ENCODE peak calls at places on chromosomes 13 and 19, in six cellular contexts. One of them, this sample, is unnamed.

GRCh38 chr13:114015608-114016295 is 41.9 kb upstream of the C13orf46 start:
- DNase-seq in naive thymus-derived CD8-positive, alpha-beta T cell: no peak
- DNase-seq in H9: no peak
- DNase-seq in AG10803: no peak
- DNase-seq in MCF 10A: peak
- DNase-seq in fibroblast of pulmonary artery: no peak
- DNase-seq in this sample: peak

GRCh38 chr13:112992931-112993700 is 24.1 kb downstream of the MCF2L start:
- DNase-seq in naive thymus-derived CD8-positive, alpha-beta T cell: no peak
- DNase-seq in H9: no peak
- DNase-seq in AG10803: no peak
- DNase-seq in MCF 10A: no peak
- DNase-seq in fibroblast of pulmonary artery: no peak
- DNase-seq in this sample: no peak

GRCh38 chr19:18975011-18975410 is 34.0 kb upstream of the HOMER3 start:
- DNase-seq in naive thymus-derived CD8-positive, alpha-beta T cell: no peak
- DNase-seq in H9: no peak
- DNase-seq in AG10803: no peak
- DNase-seq in MCF 10A: no peak
- DNase-seq in fibroblast of pulmonary artery: no peak
- DNase-seq in this sample: peak

GRCh38 chr19:38070573-38070972 is 153.4 kb downstream of the DPF1 start:
- DNase-seq in naive thymus-derived CD8-positive, alpha-beta T cell: no peak
- DNase-seq in H9: no peak
- DNase-seq in AG10803: peak
- DNase-seq in MCF 10A: peak
- DNase-seq in fibroblast of pulmonary artery: peak
- DNase-seq in this sample: peak

GRCh38 chr13:98527526-98527925 is 49.4 kb downstream of the STK24 start:
- DNase-seq in naive thymus-derived CD8-positive, alpha-beta T cell: no peak
- DNase-seq in H9: no peak
- DNase-seq in AG10803: no peak
- DNase-seq in MCF 10A: no peak
- DNase-seq in fibroblast of pulmonary artery: no peak
- DNase-seq in this sample: no peak

GRCh38 chr13:84430015-84430414 is 547.7 kb upstream of the SLITRK1 start:
- DNase-seq in naive thymus-derived CD8-positive, alpha-beta T cell: no peak
- DNase-seq in H9: no peak
- DNase-seq in AG10803: peak
- DNase-seq in MCF 10A: peak
- DNase-seq in fibroblast of pulmonary artery: peak
- DNase-seq in this sample: no peak

GRCh38 chr19:19873381-19873780 is 7.7 kb downstream of the ZNF253 start:
- DNase-seq in naive thymus-derived CD8-positive, alpha-beta T cell: no peak
- DNase-seq in H9: no peak
- DNase-seq in AG10803: no peak
- DNase-seq in MCF 10A: no peak
- DNase-seq in fibroblast of pulmonary artery: no peak
- DNase-seq in this sample: peak

GRCh38 chr13:110869231-110869804 is 45.6 kb downstream of the ANKRD10 start:
- DNase-seq in naive thymus-derived CD8-positive, alpha-beta T cell: no peak
- DNase-seq in H9: no peak
- DNase-seq in AG10803: no peak
- DNase-seq in MCF 10A: no peak
- DNase-seq in fibroblast of pulmonary artery: no peak
- DNase-seq in this sample: no peak

GRCh38 chr13:45847554-45848224 is 3.9 kb downstream of the SIAH3 start:
- DNase-seq in naive thymus-derived CD8-positive, alpha-beta T cell: peak
- DNase-seq in H9: peak
- DNase-seq in AG10803: no peak
- DNase-seq in MCF 10A: no peak
- DNase-seq in fibroblast of pulmonary artery: peak
- DNase-seq in this sample: no peak

GRCh38 chr13:46551410-46552301 is 1.3 kb upstream of the LRCH1 start:
- DNase-seq in naive thymus-derived CD8-positive, alpha-beta T cell: peak
- DNase-seq in H9: peak
- DNase-seq in AG10803: peak
- DNase-seq in MCF 10A: peak
- DNase-seq in fibroblast of pulmonary artery: peak
- DNase-seq in this sample: peak

GRCh38 chr13:28299941-28300340 is 161.6 kb downstream of the PAN3 start:
- DNase-seq in naive thymus-derived CD8-positive, alpha-beta T cell: no peak
- DNase-seq in H9: no peak
- DNase-seq in AG10803: peak
- DNase-seq in MCF 10A: no peak
- DNase-seq in fibroblast of pulmonary artery: no peak
- DNase-seq in this sample: no peak

GRCh38 chr13:77853701-77854100 is 64.9 kb downstream of the EDNRB start:
- DNase-seq in naive thymus-derived CD8-positive, alpha-beta T cell: no peak
- DNase-seq in H9: peak
- DNase-seq in AG10803: no peak
- DNase-seq in MCF 10A: no peak
- DNase-seq in fibroblast of pulmonary artery: no peak
- DNase-seq in this sample: no peak

GRCh38 chr19:33719366-33720154 is 77.1 kb upstream of the KCTD15 start:
- DNase-seq in naive thymus-derived CD8-positive, alpha-beta T cell: no peak
- DNase-seq in H9: no peak
- DNase-seq in AG10803: no peak
- DNase-seq in MCF 10A: no peak
- DNase-seq in fibroblast of pulmonary artery: no peak
- DNase-seq in this sample: no peak

GRCh38 chr19:14347999-14348889 is 33.0 kb upstream of the ADGRE5 start:
- DNase-seq in naive thymus-derived CD8-positive, alpha-beta T cell: peak
- DNase-seq in H9: peak
- DNase-seq in AG10803: peak
- DNase-seq in MCF 10A: peak
- DNase-seq in fibroblast of pulmonary artery: peak
- DNase-seq in this sample: peak

GRCh38 chr13:33728271-33729037 is 89.5 kb upstream of the RFC3 start:
- DNase-seq in naive thymus-derived CD8-positive, alpha-beta T cell: no peak
- DNase-seq in H9: no peak
- DNase-seq in AG10803: peak
- DNase-seq in MCF 10A: no peak
- DNase-seq in fibroblast of pulmonary artery: peak
- DNase-seq in this sample: peak

This sample was measured in epithelial cell of esophagus.